ENCODE peak calls at places on chromosome 21, in six cellular contexts. R is H9, H is mesenchymal stem cell, K is IMR-90, Q is neuronal stem cell, N is H1. J is an unnamed sample.
A peak's percentile ranks its signal among the peaks of the same experiment; 100 is the strongest.

GRCh38 chr21:8988696-8989095 is 1532.7 kb upstream of the TPTE start:
- DNase-seq in R (no peak), H (no peak), K (no peak), Q (no peak), N (no peak), J (no peak)

GRCh38 chr21:20570824-20571232 is 427.4 kb upstream of the NCAM2 start:
- DNase-seq in R (peak; percentile 88), H (peak; percentile 6), K (no peak), Q (peak; percentile 55), N (peak; percentile 57), J (no peak)

GRCh38 chr21:37475186-37475868 is 108.8 kb downstream of the DYRK1A start:
- DNase-seq in R (no peak), H (peak; percentile 33), K (no peak), Q (no peak), N (no peak), J (no peak)

GRCh38 chr21:38771536-38771935 is 34.2 kb upstream of the ETS2 start:
- DNase-seq in R (no peak), H (no peak), K (peak; percentile 33), Q (no peak), N (no peak), J (peak; percentile 93)

GRCh38 chr21:45093064-45093532 is 18.7 kb downstream of the ADARB1 start:
- DNase-seq in R (no peak), H (no peak), K (no peak), Q (no peak), N (no peak), J (no peak)

GRCh38 chr21:21163904-21164303 is 165.7 kb downstream of the NCAM2 start:
- DNase-seq in R (no peak), H (peak; percentile 74), K (peak; percentile 82), Q (peak; percentile 31), N (peak; percentile 44), J (peak; percentile 34)

GRCh38 chr21:43777953-43778352 is 1.8 kb upstream of the CSTB start:
- DNase-seq in R (no peak), H (no peak), K (no peak), Q (no peak), N (no peak), J (no peak)

GRCh38 chr21:18987515-18988026 is 584.0 kb upstream of the TMPRSS15 start:
- DNase-seq in R (peak; percentile 30), H (no peak), K (no peak), Q (no peak), N (no peak), J (no peak)

GRCh38 chr21:34640858-34641257 is 25.9 kb upstream of the RCAN1 start:
- DNase-seq in R (no peak), H (peak; percentile 83), K (peak; percentile 85), Q (no peak), N (peak; percentile 3), J (peak; percentile 6)

GRCh38 chr21:45326834-45327457 is 39.3 kb upstream of the POFUT2 start:
- DNase-seq in R (no peak), H (no peak), K (no peak), Q (no peak), N (no peak), J (no peak)

GRCh38 chr21:25885880-25886279 is 151.1 kb downstream of the GABPA start:
- DNase-seq in R (no peak), H (no peak), K (no peak), Q (no peak), N (no peak), J (no peak)

GRCh38 chr21:28454978-28455600 is 537.6 kb downstream of the LTN1 start:
- DNase-seq in R (no peak), H (no peak), K (peak; percentile 44), Q (no peak), N (no peak), J (peak; percentile 12)
- H3K27ac ChIP-seq in R (no peak overlapping the region), H (no peak overlapping the region), K (no peak overlapping the region), Q (no peak overlapping the region), N (no peak overlapping the region), J (no peak overlapping the region)

DNA sequence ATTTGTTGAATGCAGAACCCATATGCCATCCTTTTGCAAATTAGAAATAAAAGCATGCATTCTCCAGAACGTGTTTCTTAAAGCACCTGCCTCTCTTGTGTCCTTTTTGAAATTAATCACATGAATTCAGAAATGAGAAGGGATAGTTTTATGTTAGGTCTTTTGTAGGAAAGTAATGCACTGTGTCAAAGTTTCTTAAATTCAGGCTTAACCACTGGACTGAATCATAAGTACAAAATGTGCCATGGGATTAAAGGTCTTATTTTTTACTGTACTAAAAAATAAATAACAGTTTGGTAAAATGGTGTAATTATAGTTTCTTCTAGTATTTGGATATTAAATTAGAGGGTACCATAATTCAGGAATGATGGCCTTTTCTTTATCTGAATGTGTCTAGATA is 290.1 kb upstream of the USP25 start:
- DNase-seq in R (no peak), H (no peak), K (no peak), Q (no peak), N (no peak), J (no peak)
- H3K14ac ChIP-seq in R (no peak overlapping the region), H (no peak overlapping the region), K (no peak overlapping the region), Q (no peak overlapping the region), N (no peak overlapping the region), J (no peak overlapping the region)

GRCh38 chr21:29096619-29097018 is 23.2 kb upstream of the CCT8 start:
- DNase-seq in R (no peak), H (no peak), K (no peak), Q (no peak), N (no peak), J (no peak)

GRCh38 chr21:29095203-29095602 is 21.8 kb upstream of the CCT8 start:
- DNase-seq in R (no peak), H (no peak), K (no peak), Q (no peak), N (no peak), J (no peak)

GRCh38 chr21:29091032-29091431 is 17.6 kb upstream of the CCT8 start:
- DNase-seq in R (no peak), H (peak; percentile 76), K (peak; percentile 84), Q (no peak), N (no peak), J (peak; percentile 20)

GRCh38 chr21:29098156-29098555 is 24.7 kb upstream of the CCT8 start:
- DNase-seq in R (no peak), H (peak; percentile 24), K (peak; percentile 23), Q (no peak), N (no peak), J (no peak)

DNA sequence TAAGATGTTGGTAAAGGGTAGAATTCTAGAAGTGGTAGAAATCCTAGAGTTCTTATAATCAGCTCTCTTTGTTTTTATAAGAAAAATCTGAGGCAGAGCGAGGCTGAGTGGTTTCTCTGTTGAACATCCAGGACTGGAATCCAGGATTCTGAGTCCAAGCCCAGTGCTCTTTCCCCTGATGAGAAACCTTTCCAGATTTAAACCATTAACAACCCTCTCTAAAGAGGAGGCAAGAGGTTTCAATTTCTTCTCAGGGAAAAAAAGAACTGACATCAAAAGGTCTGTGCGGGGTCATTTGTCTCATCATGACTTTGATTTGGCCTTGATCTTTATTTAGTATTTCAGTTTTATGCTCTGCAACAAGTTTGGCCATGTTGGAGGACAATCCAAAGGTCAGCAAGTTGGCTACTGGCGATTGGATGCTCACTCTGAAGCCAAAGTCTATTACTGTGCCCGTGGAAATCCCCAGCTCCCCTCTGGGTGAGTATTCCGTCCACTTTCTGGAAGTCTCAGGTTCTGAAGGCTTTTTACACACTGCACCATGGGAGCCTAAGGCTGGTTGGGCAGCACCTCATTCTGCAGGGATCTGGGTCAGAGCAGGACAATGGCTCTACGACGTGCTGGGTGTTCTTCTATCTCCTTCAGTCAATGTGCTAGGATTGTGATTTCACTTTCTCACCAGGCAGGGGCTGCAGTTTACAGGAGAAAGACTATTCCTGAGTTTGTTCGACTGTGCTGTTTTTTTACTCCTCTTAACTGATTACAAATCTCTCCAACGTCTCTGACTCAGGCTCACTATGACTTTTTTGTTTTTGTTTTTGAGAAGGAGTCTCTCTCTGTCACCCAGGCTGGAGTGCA is 18.9 kb upstream of the CCT8 start:
- DNase-seq in R (no peak), H (peak; percentile 78), K (peak; percentile 73), Q (no peak), N (no peak), J (peak; percentile 21)
- H3K27ac ChIP-seq in R (no peak overlapping the region), H (peak overlapping the region; percentile 47), K (peak overlapping the region; percentile 69), Q (no peak overlapping the region), N (no peak overlapping the region), J (no peak overlapping the region)

DNA sequence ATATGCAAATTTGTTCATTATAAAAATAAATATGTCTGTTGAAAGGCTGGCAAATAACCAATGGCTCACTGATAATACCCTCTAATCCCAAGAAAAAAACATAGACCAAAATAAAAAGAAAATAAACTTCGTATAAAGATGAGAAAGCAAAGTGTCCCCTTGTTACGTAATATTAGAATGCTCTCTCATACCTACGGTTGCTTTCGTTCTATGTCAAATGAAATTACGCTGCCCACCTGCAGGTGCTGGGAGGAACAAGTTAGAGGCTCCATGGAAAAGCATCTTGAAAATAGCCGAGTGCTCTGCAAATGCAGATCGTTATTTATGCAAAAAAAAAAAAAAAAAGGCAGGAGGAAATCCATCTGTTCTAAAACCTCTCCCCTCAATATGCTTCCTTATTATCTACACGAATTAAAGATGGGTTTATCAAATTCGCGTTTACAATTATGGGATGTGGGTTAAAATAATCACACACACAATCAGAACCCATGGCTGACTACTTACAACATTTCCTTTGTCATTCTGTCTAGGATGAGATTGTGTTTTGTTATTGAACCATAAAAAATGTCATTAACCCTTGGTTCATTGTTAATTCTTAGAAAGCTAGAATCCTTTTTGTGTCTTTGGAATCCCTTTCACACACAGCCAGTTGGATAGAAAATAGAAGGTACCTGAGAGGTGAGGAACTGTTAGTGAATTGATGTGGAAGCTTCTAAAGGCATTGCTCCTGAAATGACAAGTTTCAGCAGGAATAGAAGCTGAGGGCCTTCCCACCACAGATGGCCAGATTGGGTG is 268.6 kb downstream of the SETD4 start:
- DNase-seq in R (no peak), H (no peak), K (no peak), Q (peak; percentile 69), N (no peak), J (no peak)
- H3K14ac ChIP-seq in R (no peak overlapping the region), H (no peak overlapping the region), K (no peak overlapping the region), Q (no peak overlapping the region), N (no peak overlapping the region), J (no peak overlapping the region)

GRCh38 chr21:46345861-46346260 is 21.9 kb downstream of the PCNT start:
- DNase-seq in R (no peak), H (no peak), K (no peak), Q (no peak), N (no peak), J (no peak)

GRCh38 chr21:46346296-46347202 is 22.6 kb downstream of the PCNT start:
- DNase-seq in R (no peak), H (no peak), K (no peak), Q (no peak), N (no peak), J (no peak)

GRCh38 chr21:46349134-46349760 is 25.3 kb downstream of the PCNT start:
- DNase-seq in R (no peak), H (no peak), K (no peak), Q (no peak), N (no peak), J (no peak)

GRCh38 chr21:46347203-46347550 is 23.2 kb downstream of the PCNT start:
- DNase-seq in R (no peak), H (no peak), K (no peak), Q (no peak), N (no peak), J (no peak)

DNA sequence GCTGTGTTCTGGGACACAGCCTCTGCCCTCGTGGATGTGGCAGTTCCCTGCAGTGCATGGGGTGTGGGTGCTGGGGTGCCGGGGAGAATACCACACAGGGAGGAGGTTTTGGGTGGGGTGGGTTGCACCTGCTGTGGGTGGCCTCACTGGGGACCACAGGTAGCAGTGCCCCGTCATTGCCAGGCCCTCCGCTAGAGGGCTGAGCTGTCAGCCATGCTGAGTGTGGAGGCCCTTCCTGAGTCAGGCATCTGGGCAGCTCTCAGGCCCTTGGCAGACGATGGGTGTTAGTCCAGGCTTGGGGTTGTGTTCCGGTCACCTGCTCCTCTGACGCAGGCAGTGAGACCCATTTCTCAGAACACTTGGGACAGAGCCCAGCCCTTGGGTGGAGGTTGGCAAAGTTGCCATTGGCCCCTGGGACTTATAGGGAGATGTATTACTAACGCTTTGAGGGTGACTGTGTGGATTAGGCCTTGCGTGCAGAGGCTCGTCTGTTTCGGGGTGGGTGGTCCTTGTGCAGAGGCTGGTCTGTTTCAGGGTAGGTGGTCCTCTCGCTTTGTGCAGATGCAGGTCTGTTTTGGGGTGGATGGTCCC is 23.9 kb downstream of the PCNT start:
- DNase-seq in R (no peak), H (no peak), K (no peak), Q (no peak), N (no peak), J (no peak)
- H3K27ac ChIP-seq in R (no peak overlapping the region), H (no peak overlapping the region), K (no peak overlapping the region), Q (no peak overlapping the region), N (no peak overlapping the region), J (no peak overlapping the region)

J was measured in trophoblast cell.